ENCODE peak calls at places on chromosomes 5 and 9, in eight cellular contexts. One of them, this sample, is unnamed.

GRCh38 chr5:10590226-10591047 is 26.6 kb downstream of the ANKRD33B start:
- DNase-seq in colonic mucosa: no peak
- DNase-seq in endothelial cell: peak
- DNase-seq in nephron progenitor cell: no peak
- DNase-seq in brain microvascular endothelial cell: peak
- DNase-seq in glutamatergic neuron: no peak
- DNase-seq in HCT116: no peak
- DNase-seq in AG09319: peak
- DNase-seq in this sample: no peak

GRCh38 chr9:1726993-1727759 is 288.0 kb upstream of the SMARCA2 start:
- DNase-seq in glutamatergic neuron: no peak
- DNase-seq in endothelial cell: peak
- DNase-seq in HCT116: no peak
- DNase-seq in nephron progenitor cell: no peak
- DNase-seq in brain microvascular endothelial cell: no peak
- DNase-seq in AG09319: no peak
- DNase-seq in colonic mucosa: no peak
- DNase-seq in this sample: no peak

GRCh38 chr9:33425128-33425533 is 22.3 kb downstream of the AQP3 start:
- DNase-seq in brain microvascular endothelial cell: no peak
- DNase-seq in colonic mucosa: no peak
- DNase-seq in HCT116: no peak
- DNase-seq in endothelial cell: no peak
- DNase-seq in AG09319: no peak
- DNase-seq in glutamatergic neuron: no peak
- DNase-seq in nephron progenitor cell: no peak
- DNase-seq in this sample: no peak

GRCh38 chr9:117917873-117918272 is 213.7 kb downstream of the TLR4 start:
- DNase-seq in endothelial cell: no peak
- DNase-seq in colonic mucosa: no peak
- DNase-seq in HCT116: no peak
- DNase-seq in brain microvascular endothelial cell: no peak
- DNase-seq in AG09319: no peak
- DNase-seq in glutamatergic neuron: peak
- DNase-seq in nephron progenitor cell: no peak
- DNase-seq in this sample: no peak

GRCh38 chr5:140345919-140346347 is 470 bp downstream of the HBEGF start:
- DNase-seq in brain microvascular endothelial cell: peak
- DNase-seq in AG09319: no peak
- DNase-seq in colonic mucosa: peak
- DNase-seq in nephron progenitor cell: peak
- DNase-seq in glutamatergic neuron: peak
- DNase-seq in endothelial cell: peak
- DNase-seq in HCT116: no peak
- DNase-seq in this sample: peak

GRCh38 chr9:21031091-21031817 is at the start of gene HACD4:
- DNase-seq in colonic mucosa: peak
- DNase-seq in nephron progenitor cell: peak
- DNase-seq in glutamatergic neuron: peak
- DNase-seq in HCT116: no peak
- DNase-seq in brain microvascular endothelial cell: peak
- DNase-seq in AG09319: no peak
- DNase-seq in endothelial cell: peak
- DNase-seq in this sample: peak

GRCh38 chr9:69970001-69970531 is 73.6 kb upstream of the MAMDC2 start:
- DNase-seq in AG09319: no peak
- DNase-seq in glutamatergic neuron: no peak
- DNase-seq in HCT116: no peak
- DNase-seq in nephron progenitor cell: no peak
- DNase-seq in colonic mucosa: no peak
- DNase-seq in endothelial cell: no peak
- DNase-seq in brain microvascular endothelial cell: no peak
- DNase-seq in this sample: no peak

GRCh38 chr9:3023449-3023848 is 179.6 kb upstream of the PUM3 start:
- DNase-seq in AG09319: no peak
- DNase-seq in HCT116: no peak
- DNase-seq in colonic mucosa: no peak
- DNase-seq in endothelial cell: no peak
- DNase-seq in glutamatergic neuron: no peak
- DNase-seq in brain microvascular endothelial cell: no peak
- DNase-seq in nephron progenitor cell: no peak
- DNase-seq in this sample: no peak

GRCh38 chr9:14423816-14424261 is 109.9 kb upstream of the NFIB start:
- DNase-seq in brain microvascular endothelial cell: peak
- DNase-seq in HCT116: no peak
- DNase-seq in AG09319: no peak
- DNase-seq in endothelial cell: no peak
- DNase-seq in colonic mucosa: no peak
- DNase-seq in nephron progenitor cell: no peak
- DNase-seq in glutamatergic neuron: no peak
- DNase-seq in this sample: no peak

GRCh38 chr9:124259273-124260078 is 1.7 kb downstream of the NEK6 start:
- DNase-seq in brain microvascular endothelial cell: peak
- DNase-seq in glutamatergic neuron: no peak
- DNase-seq in HCT116: peak
- DNase-seq in nephron progenitor cell: no peak
- DNase-seq in colonic mucosa: peak
- DNase-seq in AG09319: peak
- DNase-seq in endothelial cell: no peak
- DNase-seq in this sample: peak

GRCh38 chr9:134639994-134640393 is 1.6 kb upstream of the COL5A1 start:
- DNase-seq in AG09319: no peak
- DNase-seq in nephron progenitor cell: no peak
- DNase-seq in HCT116: no peak
- DNase-seq in brain microvascular endothelial cell: no peak
- DNase-seq in glutamatergic neuron: no peak
- DNase-seq in endothelial cell: no peak
- DNase-seq in colonic mucosa: no peak
- DNase-seq in this sample: no peak

GRCh38 chr9:134641989-134642384 is 384 bp downstream of the COL5A1 start:
- DNase-seq in nephron progenitor cell: peak
- DNase-seq in colonic mucosa: no peak
- DNase-seq in endothelial cell: no peak
- DNase-seq in AG09319: no peak
- DNase-seq in HCT116: no peak
- DNase-seq in brain microvascular endothelial cell: no peak
- DNase-seq in glutamatergic neuron: no peak
- DNase-seq in this sample: no peak

GRCh38 chr9:134642385-134643181 is 980 bp downstream of the COL5A1 start:
- DNase-seq in AG09319: peak
- DNase-seq in colonic mucosa: peak
- DNase-seq in HCT116: no peak
- DNase-seq in endothelial cell: peak
- DNase-seq in brain microvascular endothelial cell: peak
- DNase-seq in glutamatergic neuron: no peak
- DNase-seq in nephron progenitor cell: peak
- DNase-seq in this sample: no peak

GRCh38 chr9:134640491-134641172 is 971 bp upstream of the COL5A1 start:
- DNase-seq in endothelial cell: no peak
- DNase-seq in glutamatergic neuron: no peak
- DNase-seq in AG09319: no peak
- DNase-seq in brain microvascular endothelial cell: no peak
- DNase-seq in HCT116: no peak
- DNase-seq in nephron progenitor cell: peak
- DNase-seq in colonic mucosa: no peak
- DNase-seq in this sample: no peak

DNA sequence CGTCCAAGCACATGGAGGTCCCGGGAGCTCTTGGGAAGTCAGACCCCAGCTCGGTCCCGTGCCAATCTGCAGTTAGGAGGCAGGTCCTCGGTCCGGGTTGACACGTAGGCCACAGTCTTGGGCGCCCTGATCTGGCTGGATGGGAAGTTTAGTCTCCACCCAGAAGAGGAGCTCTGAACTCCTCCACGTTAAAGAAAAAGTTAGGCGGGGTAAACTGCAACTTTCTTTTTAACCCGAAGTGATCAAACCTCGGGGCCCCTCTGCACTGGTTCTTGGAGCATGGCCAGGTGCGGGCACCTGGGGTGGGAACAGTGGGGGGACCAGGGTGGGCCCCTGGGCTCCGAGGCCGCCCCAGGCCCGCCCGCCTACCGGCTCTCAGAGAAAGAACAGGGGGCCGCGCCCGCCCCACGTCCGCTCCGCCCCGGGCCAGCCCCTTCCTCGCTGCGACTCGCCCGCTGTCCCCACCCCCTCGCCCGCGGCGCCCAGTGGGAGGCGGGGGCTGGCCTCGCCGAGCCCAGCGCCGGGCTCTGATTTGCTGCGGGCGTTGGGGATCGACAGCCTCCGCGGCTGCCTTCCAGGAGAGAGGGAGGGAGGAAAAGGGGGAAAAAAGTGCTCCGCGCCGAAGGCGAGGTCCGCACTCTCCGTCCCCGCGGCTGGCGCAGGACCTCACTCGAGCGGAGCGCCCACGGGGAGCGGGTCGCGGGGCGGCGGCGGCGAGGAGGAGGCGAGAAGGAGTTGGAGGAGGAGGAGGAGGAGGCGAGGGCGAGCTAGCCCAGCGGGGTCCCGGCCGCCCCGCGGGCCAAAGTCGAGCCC is at the start of gene COL5A1:
- DNase-seq in brain microvascular endothelial cell: peak
- DNase-seq in AG09319: peak
- DNase-seq in endothelial cell: peak
- DNase-seq in nephron progenitor cell: peak
- DNase-seq in colonic mucosa: peak
- DNase-seq in glutamatergic neuron: peak
- DNase-seq in HCT116: no peak
- DNase-seq in this sample: no peak
- TF ChIP-seq CTCF in brain microvascular endothelial cell: peak
- TF ChIP-seq CTCF in AG09319: no peak
- TF ChIP-seq CTCF in endothelial cell: no peak
- TF ChIP-seq CTCF in nephron progenitor cell: no peak
- TF ChIP-seq CTCF in colonic mucosa: no peak
- TF ChIP-seq CTCF in glutamatergic neuron: no peak
- TF ChIP-seq CTCF in HCT116: no peak
- TF ChIP-seq CTCF in this sample: no peak

DNA sequence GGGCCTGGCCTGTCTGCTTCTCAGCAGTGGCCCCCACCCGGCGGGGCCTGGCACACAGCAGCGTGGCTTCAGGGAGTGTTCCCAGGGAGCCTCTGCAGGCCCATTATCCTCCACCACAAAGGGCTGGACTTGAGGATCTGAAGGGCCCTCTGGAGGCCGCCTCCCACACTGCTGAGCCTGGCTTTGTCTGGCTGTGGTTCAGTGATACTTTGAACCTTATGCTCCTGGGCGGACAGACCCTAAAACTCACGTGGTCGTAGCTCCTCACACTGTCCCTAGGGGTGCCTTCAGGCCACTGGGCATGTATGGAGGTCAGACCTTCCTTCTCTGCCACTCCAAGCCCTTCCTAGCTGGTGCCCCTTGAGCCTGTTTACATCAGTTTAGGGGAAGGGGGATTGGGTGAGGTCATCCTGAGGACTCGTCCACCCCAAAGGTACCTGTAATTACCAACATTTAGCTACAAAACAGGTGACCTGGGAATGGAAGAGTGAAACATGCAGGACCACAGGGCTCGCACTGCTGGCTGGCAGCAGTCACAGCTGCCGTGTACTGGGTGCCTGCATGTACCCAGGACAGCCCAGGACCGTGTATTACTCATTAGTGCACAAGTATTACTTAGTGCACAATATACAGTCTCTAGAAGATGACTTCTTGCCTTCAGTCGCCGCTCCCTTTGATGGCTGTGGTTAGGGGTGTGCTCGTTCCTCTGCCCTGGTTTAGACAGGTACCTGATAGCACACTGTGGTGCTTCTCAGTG is 8.5 kb downstream of the GRHPR start:
- DNase-seq in AG09319: no peak
- DNase-seq in endothelial cell: no peak
- DNase-seq in glutamatergic neuron: no peak
- DNase-seq in brain microvascular endothelial cell: no peak
- DNase-seq in colonic mucosa: no peak
- DNase-seq in HCT116: no peak
- DNase-seq in nephron progenitor cell: no peak
- DNase-seq in this sample: no peak
- TF ChIP-seq CTCF in AG09319: no peak
- TF ChIP-seq CTCF in endothelial cell: no peak
- TF ChIP-seq CTCF in glutamatergic neuron: no peak
- TF ChIP-seq CTCF in brain microvascular endothelial cell: peak
- TF ChIP-seq CTCF in colonic mucosa: no peak
- TF ChIP-seq CTCF in HCT116: no peak
- TF ChIP-seq CTCF in nephron progenitor cell: no peak
- TF ChIP-seq CTCF in this sample: no peak

GRCh38 chr9:90870646-90871326 is 69.2 kb downstream of the SYK start:
- DNase-seq in endothelial cell: peak
- DNase-seq in glutamatergic neuron: no peak
- DNase-seq in colonic mucosa: peak
- DNase-seq in nephron progenitor cell: peak
- DNase-seq in brain microvascular endothelial cell: peak
- DNase-seq in AG09319: peak
- DNase-seq in HCT116: peak
- DNase-seq in this sample: peak

GRCh38 chr9:90872835-90873294 is 71.2 kb downstream of the SYK start:
- DNase-seq in endothelial cell: no peak
- DNase-seq in AG09319: no peak
- DNase-seq in HCT116: no peak
- DNase-seq in colonic mucosa: no peak
- DNase-seq in brain microvascular endothelial cell: no peak
- DNase-seq in glutamatergic neuron: no peak
- DNase-seq in nephron progenitor cell: no peak
- DNase-seq in this sample: no peak

GRCh38 chr9:90871327-90871935 is 69.8 kb downstream of the SYK start:
- DNase-seq in nephron progenitor cell: no peak
- DNase-seq in HCT116: no peak
- DNase-seq in colonic mucosa: no peak
- DNase-seq in endothelial cell: no peak
- DNase-seq in glutamatergic neuron: no peak
- DNase-seq in AG09319: no peak
- DNase-seq in brain microvascular endothelial cell: no peak
- DNase-seq in this sample: no peak

GRCh38 chr9:90873422-90873821 is 71.8 kb downstream of the SYK start:
- DNase-seq in AG09319: no peak
- DNase-seq in nephron progenitor cell: no peak
- DNase-seq in endothelial cell: no peak
- DNase-seq in colonic mucosa: no peak
- DNase-seq in glutamatergic neuron: no peak
- DNase-seq in HCT116: no peak
- DNase-seq in brain microvascular endothelial cell: no peak
- DNase-seq in this sample: no peak

GRCh38 chr9:90874194-90874593 is 72.6 kb downstream of the SYK start:
- DNase-seq in nephron progenitor cell: no peak
- DNase-seq in HCT116: no peak
- DNase-seq in AG09319: no peak
- DNase-seq in glutamatergic neuron: no peak
- DNase-seq in brain microvascular endothelial cell: no peak
- DNase-seq in endothelial cell: no peak
- DNase-seq in colonic mucosa: no peak
- DNase-seq in this sample: no peak
- TF ChIP-seq CTCF in nephron progenitor cell: no peak
- TF ChIP-seq CTCF in HCT116: no peak
- TF ChIP-seq CTCF in AG09319: no peak
- TF ChIP-seq CTCF in glutamatergic neuron: no peak
- TF ChIP-seq CTCF in brain microvascular endothelial cell: no peak
- TF ChIP-seq CTCF in endothelial cell: no peak
- TF ChIP-seq CTCF in colonic mucosa: no peak
- TF ChIP-seq CTCF in this sample: no peak

DNA sequence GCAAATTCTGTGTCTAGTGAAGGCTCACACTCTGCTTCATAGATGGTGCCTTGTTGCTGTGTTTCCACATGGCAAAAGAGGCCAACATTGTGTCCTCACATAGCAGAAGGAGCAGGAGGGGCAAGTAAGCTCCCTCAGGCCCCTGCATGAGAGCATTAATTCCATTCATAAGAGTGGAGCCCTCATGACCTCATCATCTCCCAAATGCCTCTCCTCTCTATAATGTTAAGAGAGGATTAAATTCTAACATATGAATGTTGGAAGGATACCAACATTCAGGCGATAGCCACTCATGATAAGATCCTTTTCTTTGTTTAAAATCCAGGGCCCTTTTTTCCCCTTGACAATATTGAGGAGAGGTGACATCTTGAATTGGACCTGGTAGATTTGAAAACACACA is 35.2 kb upstream of the PAM start:
- DNase-seq in brain microvascular endothelial cell: no peak
- DNase-seq in colonic mucosa: no peak
- DNase-seq in nephron progenitor cell: no peak
- DNase-seq in endothelial cell: no peak
- DNase-seq in AG09319: no peak
- DNase-seq in HCT116: no peak
- DNase-seq in glutamatergic neuron: no peak
- DNase-seq in this sample: no peak
- TF ChIP-seq CTCF in brain microvascular endothelial cell: no peak
- TF ChIP-seq CTCF in colonic mucosa: no peak
- TF ChIP-seq CTCF in nephron progenitor cell: no peak
- TF ChIP-seq CTCF in endothelial cell: no peak
- TF ChIP-seq CTCF in AG09319: no peak
- TF ChIP-seq CTCF in HCT116: no peak
- TF ChIP-seq CTCF in glutamatergic neuron: no peak
- TF ChIP-seq CTCF in this sample: no peak